ENCODE peak calls at places on chromosomes 7 and 10, in eight cellular contexts. G is NCI-H774, D is GM04504, L is posterior cingulate gyrus, Q is nucleus accumbens, X is left cardiac atrium, J is T-helper 9 cell, M is activated T-cell treated with anti-CD3 and anti-CD28 coated beads for 1 hour. E is an unnamed sample.

GRCh38 chr10:35194906-35195305 is 68.3 kb downstream of the CREM start:
- DNase-seq in G (peak; percentile 7), D (no peak), L (no peak), Q (no peak), X (no peak), J (peak; percentile 35), M (no peak), E (peak; percentile 39)

GRCh38 chr10:5268234-5268633 is 71.6 kb downstream of the AKR1C4 start:
- DNase-seq in G (no peak), D (no peak), L (no peak), Q (no peak), X (no peak), J (no peak), M (no peak), E (no peak)

GRCh38 chr7:55109384-55110167 is 90.8 kb downstream of the EGFR start:
- DNase-seq in G (no peak), D (no peak), L (no peak), Q (no peak), X (no peak), J (no peak), M (no peak), E (peak; percentile 37)

GRCh38 chr7:70634071-70634470 is 497.9 kb upstream of the GALNT17 start:
- DNase-seq in G (no peak), D (no peak), L (no peak), Q (no peak), X (no peak), J (no peak), M (no peak), E (no peak)

GRCh38 chr10:124025152-124025551 is 68.2 kb downstream of the CHST15 start:
- DNase-seq in G (no peak), D (no peak), L (no peak), Q (no peak), X (no peak), J (no peak), M (no peak), E (no peak)

GRCh38 chr7:3033581-3033980 is 10.1 kb downstream of the CARD11 start:
- DNase-seq in G (no peak), D (no peak), L (no peak), Q (no peak), X (no peak), J (no peak), M (no peak), E (no peak)

GRCh38 chr10:62261666-62262065 is 7.0 kb downstream of the RTKN2 start:
- DNase-seq in G (no peak), D (no peak), L (no peak), Q (no peak), X (no peak), J (no peak), M (no peak), E (no peak)

GRCh38 chr10:100146398-100146797 is 39.4 kb downstream of the ERLIN1 start:
- DNase-seq in G (no peak), D (no peak), L (no peak), Q (no peak), X (no peak), J (no peak), M (no peak), E (no peak)

GRCh38 chr10:3150366-3150765 is 22.2 kb downstream of the PITRM1 start:
- DNase-seq in G (no peak), D (no peak), L (no peak), Q (no peak), X (no peak), J (no peak), M (no peak), E (no peak)

E was measured in ACHN.